ENCODE peak calls at places on chromosomes 4 and X, in ten cellular contexts. One of them, this sample, is unnamed.

GRCh38 chrX:47196098-47196497 is 2.5 kb downstream of the UBA1 start:
- DNase-seq in fibroblast of lung: no peak
- DNase-seq in endodermal cell: no peak
- DNase-seq in psoas muscle: no peak
- DNase-seq in uterus: no peak
- DNase-seq in bronchial epithelial cell: no peak
- DNase-seq in AG10803: no peak
- DNase-seq in A549: no peak
- DNase-seq in mucosa of descending colon: no peak
- DNase-seq in ovary: no peak
- DNase-seq in this sample: no peak

GRCh38 chr4:152257601-152258066 is 278.3 kb downstream of the FBXW7 start:
- DNase-seq in fibroblast of lung: peak
- DNase-seq in endodermal cell: peak
- DNase-seq in psoas muscle: no peak
- DNase-seq in uterus: no peak
- DNase-seq in bronchial epithelial cell: peak
- DNase-seq in AG10803: peak
- DNase-seq in A549: no peak
- DNase-seq in mucosa of descending colon: no peak
- DNase-seq in ovary: no peak
- DNase-seq in this sample: peak

GRCh38 chr4:139416073-139416673 is 37.7 kb upstream of the RAB33B start:
- DNase-seq in fibroblast of lung: peak
- DNase-seq in endodermal cell: no peak
- DNase-seq in psoas muscle: no peak
- DNase-seq in uterus: no peak
- DNase-seq in bronchial epithelial cell: peak
- DNase-seq in AG10803: peak
- DNase-seq in A549: no peak
- DNase-seq in mucosa of descending colon: no peak
- DNase-seq in ovary: no peak
- DNase-seq in this sample: peak

GRCh38 chr4:174461438-174462106 is 60.7 kb downstream of the HPGD start:
- DNase-seq in fibroblast of lung: peak
- DNase-seq in endodermal cell: no peak
- DNase-seq in psoas muscle: no peak
- DNase-seq in uterus: no peak
- DNase-seq in bronchial epithelial cell: peak
- DNase-seq in AG10803: no peak
- DNase-seq in A549: peak
- DNase-seq in mucosa of descending colon: no peak
- DNase-seq in ovary: no peak
- DNase-seq in this sample: no peak

GRCh38 chr4:141375855-141376254 is 155.2 kb downstream of the ZNF330 start:
- DNase-seq in fibroblast of lung: peak
- DNase-seq in endodermal cell: peak
- DNase-seq in psoas muscle: no peak
- DNase-seq in uterus: no peak
- DNase-seq in bronchial epithelial cell: peak
- DNase-seq in AG10803: peak
- DNase-seq in A549: peak
- DNase-seq in mucosa of descending colon: no peak
- DNase-seq in ovary: no peak
- DNase-seq in this sample: peak

GRCh38 chr4:165971941-165972340 is 98.9 kb downstream of the TLL1 start:
- DNase-seq in fibroblast of lung: peak
- DNase-seq in endodermal cell: no peak
- DNase-seq in psoas muscle: no peak
- DNase-seq in uterus: no peak
- DNase-seq in bronchial epithelial cell: peak
- DNase-seq in AG10803: no peak
- DNase-seq in A549: no peak
- DNase-seq in mucosa of descending colon: no peak
- DNase-seq in ovary: no peak
- DNase-seq in this sample: no peak

GRCh38 chr4:60744767-60745166 is 455.4 kb upstream of the ADGRL3 start:
- DNase-seq in fibroblast of lung: peak
- DNase-seq in endodermal cell: peak
- DNase-seq in psoas muscle: no peak
- DNase-seq in uterus: no peak
- DNase-seq in bronchial epithelial cell: peak
- DNase-seq in AG10803: no peak
- DNase-seq in A549: no peak
- DNase-seq in mucosa of descending colon: no peak
- DNase-seq in ovary: no peak
- DNase-seq in this sample: peak

GRCh38 chr4:156505341-156505955 is 466.2 kb downstream of the PDGFC start:
- DNase-seq in fibroblast of lung: peak
- DNase-seq in endodermal cell: peak
- DNase-seq in psoas muscle: no peak
- DNase-seq in uterus: no peak
- DNase-seq in bronchial epithelial cell: no peak
- DNase-seq in AG10803: no peak
- DNase-seq in A549: no peak
- DNase-seq in mucosa of descending colon: no peak
- DNase-seq in ovary: no peak
- DNase-seq in this sample: no peak

GRCh38 chrX:24341795-24342194 is 18.6 kb upstream of the SUPT20HL1 start:
- DNase-seq in fibroblast of lung: peak
- DNase-seq in endodermal cell: no peak
- DNase-seq in psoas muscle: no peak
- DNase-seq in uterus: no peak
- DNase-seq in bronchial epithelial cell: peak
- DNase-seq in AG10803: peak
- DNase-seq in A549: no peak
- DNase-seq in mucosa of descending colon: no peak
- DNase-seq in ovary: no peak
- DNase-seq in this sample: peak

GRCh38 chr4:188976644-188977115 is 837.4 kb downstream of the TRIML1 start:
- DNase-seq in fibroblast of lung: peak
- DNase-seq in endodermal cell: peak
- DNase-seq in psoas muscle: no peak
- DNase-seq in uterus: no peak
- DNase-seq in bronchial epithelial cell: peak
- DNase-seq in AG10803: peak
- DNase-seq in A549: no peak
- DNase-seq in mucosa of descending colon: no peak
- DNase-seq in ovary: no peak
- DNase-seq in this sample: peak

GRCh38 chrX:37350034-37350365 is 836 bp downstream of the PRRG1 start:
- DNase-seq in fibroblast of lung: peak
- DNase-seq in endodermal cell: no peak
- DNase-seq in psoas muscle: no peak
- DNase-seq in uterus: no peak
- DNase-seq in bronchial epithelial cell: peak
- DNase-seq in AG10803: no peak
- DNase-seq in A549: peak
- DNase-seq in mucosa of descending colon: no peak
- DNase-seq in ovary: peak
- DNase-seq in this sample: peak

GRCh38 chr4:110458494-110459266 is 17.3 kb upstream of the ENPEP start:
- DNase-seq in fibroblast of lung: no peak
- DNase-seq in endodermal cell: no peak
- DNase-seq in psoas muscle: no peak
- DNase-seq in uterus: no peak
- DNase-seq in bronchial epithelial cell: no peak
- DNase-seq in AG10803: no peak
- DNase-seq in A549: no peak
- DNase-seq in mucosa of descending colon: no peak
- DNase-seq in ovary: no peak
- DNase-seq in this sample: no peak

DNA sequence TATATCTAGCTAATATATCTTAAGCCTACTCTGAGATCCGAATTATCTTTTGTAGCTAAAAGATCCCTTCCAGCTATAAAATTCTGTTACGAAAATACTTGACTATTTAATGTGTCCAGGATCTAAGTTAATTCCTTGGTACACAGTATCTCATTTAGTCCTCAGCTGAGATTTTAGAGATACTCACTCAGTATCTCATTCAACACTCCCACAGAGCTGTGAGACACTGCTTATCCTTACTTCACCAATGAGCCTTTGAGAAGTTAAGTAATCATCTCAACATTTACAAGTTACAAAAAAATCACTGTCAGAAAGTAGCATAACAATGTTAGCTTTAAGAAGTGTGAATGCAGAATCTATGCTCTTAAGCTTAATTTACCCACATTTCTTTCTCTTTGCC is 76.6 kb downstream of the LIMCH1 start:
- DNase-seq in fibroblast of lung: no peak
- DNase-seq in endodermal cell: no peak
- DNase-seq in psoas muscle: no peak
- DNase-seq in uterus: no peak
- DNase-seq in bronchial epithelial cell: no peak
- DNase-seq in AG10803: no peak
- DNase-seq in A549: no peak
- DNase-seq in mucosa of descending colon: no peak
- DNase-seq in ovary: no peak
- DNase-seq in this sample: no peak
- H3K4me3 ChIP-seq in fibroblast of lung: no peak
- H3K4me3 ChIP-seq in endodermal cell: no peak
- H3K4me3 ChIP-seq in psoas muscle: no peak
- H3K4me3 ChIP-seq in uterus: no peak
- H3K4me3 ChIP-seq in bronchial epithelial cell: no peak
- H3K4me3 ChIP-seq in AG10803: no peak
- H3K4me3 ChIP-seq in A549: no peak
- H3K4me3 ChIP-seq in mucosa of descending colon: no peak
- H3K4me3 ChIP-seq in ovary: no peak
- H3K4me3 ChIP-seq in this sample: no peak

GRCh38 chrX:68927178-68927577 is 98.4 kb downstream of the EFNB1 start:
- DNase-seq in fibroblast of lung: no peak
- DNase-seq in endodermal cell: no peak
- DNase-seq in psoas muscle: no peak
- DNase-seq in uterus: no peak
- DNase-seq in bronchial epithelial cell: no peak
- DNase-seq in AG10803: no peak
- DNase-seq in A549: no peak
- DNase-seq in mucosa of descending colon: no peak
- DNase-seq in ovary: no peak
- DNase-seq in this sample: no peak
- H3K4me3 ChIP-seq in fibroblast of lung: no peak
- H3K4me3 ChIP-seq in endodermal cell: no peak
- H3K4me3 ChIP-seq in psoas muscle: no peak
- H3K4me3 ChIP-seq in uterus: no peak
- H3K4me3 ChIP-seq in bronchial epithelial cell: no peak
- H3K4me3 ChIP-seq in AG10803: no peak
- H3K4me3 ChIP-seq in A549: no peak
- H3K4me3 ChIP-seq in mucosa of descending colon: no peak
- H3K4me3 ChIP-seq in ovary: no peak
- H3K4me3 ChIP-seq in this sample: no peak

DNA sequence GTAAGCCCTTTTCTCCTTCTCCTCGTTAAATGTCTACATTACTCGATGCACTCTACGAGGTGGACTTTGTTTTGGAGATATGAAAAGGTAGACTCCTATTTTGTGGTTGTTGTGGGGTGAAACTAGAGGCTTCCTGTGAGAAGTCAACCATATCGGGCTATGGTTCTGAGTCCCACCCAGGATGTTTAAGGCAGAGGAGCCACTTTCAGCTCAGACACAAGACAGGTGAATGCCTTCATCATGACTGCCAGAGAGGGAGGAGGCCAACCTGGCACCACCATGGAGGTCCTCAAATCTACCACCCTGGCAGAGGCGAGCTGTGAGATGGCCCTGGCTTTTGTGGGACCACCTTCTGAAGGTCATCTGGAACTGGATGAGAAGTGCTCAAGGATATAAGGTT is 154.4 kb upstream of the KLF3 start:
- DNase-seq in fibroblast of lung: no peak
- DNase-seq in endodermal cell: no peak
- DNase-seq in psoas muscle: no peak
- DNase-seq in uterus: no peak
- DNase-seq in bronchial epithelial cell: no peak
- DNase-seq in AG10803: no peak
- DNase-seq in A549: no peak
- DNase-seq in mucosa of descending colon: no peak
- DNase-seq in ovary: no peak
- DNase-seq in this sample: no peak
- H3K4me3 ChIP-seq in fibroblast of lung: no peak
- H3K4me3 ChIP-seq in endodermal cell: no peak
- H3K4me3 ChIP-seq in psoas muscle: no peak
- H3K4me3 ChIP-seq in uterus: no peak
- H3K4me3 ChIP-seq in bronchial epithelial cell: no peak
- H3K4me3 ChIP-seq in AG10803: no peak
- H3K4me3 ChIP-seq in A549: no peak
- H3K4me3 ChIP-seq in mucosa of descending colon: no peak
- H3K4me3 ChIP-seq in ovary: no peak
- H3K4me3 ChIP-seq in this sample: no peak

GRCh38 chr4:3368841-3369760 is 72.7 kb upstream of the HGFAC start:
- DNase-seq in fibroblast of lung: peak
- DNase-seq in endodermal cell: no peak
- DNase-seq in psoas muscle: no peak
- DNase-seq in uterus: peak
- DNase-seq in bronchial epithelial cell: no peak
- DNase-seq in AG10803: no peak
- DNase-seq in A549: no peak
- DNase-seq in mucosa of descending colon: no peak
- DNase-seq in ovary: no peak
- DNase-seq in this sample: no peak

GRCh38 chr4:3371581-3372001 is 70.2 kb upstream of the HGFAC start:
- DNase-seq in fibroblast of lung: peak
- DNase-seq in endodermal cell: peak
- DNase-seq in psoas muscle: no peak
- DNase-seq in uterus: peak
- DNase-seq in bronchial epithelial cell: no peak
- DNase-seq in AG10803: no peak
- DNase-seq in A549: no peak
- DNase-seq in mucosa of descending colon: no peak
- DNase-seq in ovary: peak
- DNase-seq in this sample: no peak

GRCh38 chr4:3371038-3371437 is 70.7 kb upstream of the HGFAC start:
- DNase-seq in fibroblast of lung: peak
- DNase-seq in endodermal cell: peak
- DNase-seq in psoas muscle: no peak
- DNase-seq in uterus: no peak
- DNase-seq in bronchial epithelial cell: no peak
- DNase-seq in AG10803: no peak
- DNase-seq in A549: no peak
- DNase-seq in mucosa of descending colon: no peak
- DNase-seq in ovary: no peak
- DNase-seq in this sample: peak

GRCh38 chr4:3368334-3368733 is 73.4 kb upstream of the HGFAC start:
- DNase-seq in fibroblast of lung: no peak
- DNase-seq in endodermal cell: no peak
- DNase-seq in psoas muscle: no peak
- DNase-seq in uterus: no peak
- DNase-seq in bronchial epithelial cell: no peak
- DNase-seq in AG10803: no peak
- DNase-seq in A549: no peak
- DNase-seq in mucosa of descending colon: no peak
- DNase-seq in ovary: no peak
- DNase-seq in this sample: no peak

GRCh38 chr4:3369781-3370660 is 71.7 kb upstream of the HGFAC start:
- DNase-seq in fibroblast of lung: peak
- DNase-seq in endodermal cell: peak
- DNase-seq in psoas muscle: peak
- DNase-seq in uterus: peak
- DNase-seq in bronchial epithelial cell: peak
- DNase-seq in AG10803: peak
- DNase-seq in A549: no peak
- DNase-seq in mucosa of descending colon: no peak
- DNase-seq in ovary: peak
- DNase-seq in this sample: peak
- H3K4me3 ChIP-seq in fibroblast of lung: peak
- H3K4me3 ChIP-seq in endodermal cell: no peak
- H3K4me3 ChIP-seq in psoas muscle: peak
- H3K4me3 ChIP-seq in uterus: no peak
- H3K4me3 ChIP-seq in bronchial epithelial cell: no peak
- H3K4me3 ChIP-seq in AG10803: peak
- H3K4me3 ChIP-seq in A549: no peak
- H3K4me3 ChIP-seq in mucosa of descending colon: no peak
- H3K4me3 ChIP-seq in ovary: no peak
- H3K4me3 ChIP-seq in this sample: peak

This sample was measured in fibroblast of the aortic adventitia.